ENCODE peak calls at places on chromosome 19, in five cellular contexts. L is H1, C is H9, U is trophoblast cell, Y is neuronal stem cell. M is an unnamed sample. For H3K27me3, the result is how much of the 10 kb centered on the place peaks cover.

GRCh38 chr19:46456930-46457329 is 14.4 kb downstream of the PNMA8A start:
- DNase-seq in Y (no peak), L (no peak), U (no peak), C (no peak), M (no peak)

GRCh38 chr19:2603320-2603719 is 99.2 kb downstream of the GNG7 start:
- DNase-seq in Y (no peak), C (peak), U (peak), L (no peak), M (no peak)

GRCh38 chr19:45884682-45885555 is 1.0 kb downstream of the IRF2BP1 start:
- DNase-seq in U (peak), C (peak), Y (no peak), L (no peak), M (no peak)

GRCh38 chr19:57280165-57280912 is at the start of gene ZNF460:
- DNase-seq in C (peak), L (peak), U (peak), Y (peak), M (peak)

GRCh38 chr19:48629599-48630288 is 7.4 kb downstream of the DBP start:
- DNase-seq in L (peak), Y (peak), U (peak), C (peak), M (peak)

GRCh38 chr19:35268546-35269424 is at the start of gene USF2:
- DNase-seq in U (peak), Y (peak), L (no peak), C (peak), M (peak)

GRCh38 chr19:55723491-55723890 is 14.7 kb downstream of the NLRP9 start:
- DNase-seq in Y (no peak), L (no peak), C (no peak), U (no peak), M (no peak)

GRCh38 chr19:56333506-56333905 is 18.9 kb upstream of the ZSCAN5A start:
- DNase-seq in L (peak), U (peak), Y (no peak), C (no peak), M (peak)

GRCh38 chr19:2291185-2291751 is 9.3 kb upstream of the PEAK3 start:
- DNase-seq in C (peak), L (peak), U (peak), Y (peak), M (no peak)

GRCh38 chr19:46033401-46033800 is 7.4 kb downstream of the IGFL4 start:
- DNase-seq in L (no peak), C (no peak), Y (no peak), U (no peak), M (no peak)

GRCh38 chr19:58522709-58523108 is 3.1 kb upstream of the ZBTB45 start:
- DNase-seq in C (peak), Y (no peak), U (no peak), L (no peak), M (no peak)

GRCh38 chr19:44696939-44697669 is 1.8 kb upstream of the CEACAM16 start:
- DNase-seq in Y (no peak), U (no peak), L (no peak), C (peak), M (no peak)

GRCh38 chr19:48940902-48941301 is 7.4 kb downstream of the DHDH start:
- DNase-seq in Y (no peak), L (no peak), C (no peak), U (no peak), M (no peak)

GRCh38 chr19:10975374-10976036 is 14.7 kb downstream of the SMARCA4 start:
- DNase-seq in U (peak), C (no peak), Y (no peak), L (no peak), M (peak)

GRCh38 chr19:42589792-42590191 is 4.9 kb downstream of the CEACAM8 start:
- DNase-seq in L (no peak), U (no peak), Y (no peak), C (no peak), M (no peak)

GRCh38 chr19:42596391-42597071 is 1.8 kb upstream of the CEACAM8 start:
- DNase-seq in L (peak), Y (peak), U (peak), C (peak), M (no peak)

GRCh38 chr19:42594617-42595489 is at the start of gene CEACAM8:
- DNase-seq in U (no peak), L (no peak), C (peak), Y (no peak), M (no peak)

DNA sequence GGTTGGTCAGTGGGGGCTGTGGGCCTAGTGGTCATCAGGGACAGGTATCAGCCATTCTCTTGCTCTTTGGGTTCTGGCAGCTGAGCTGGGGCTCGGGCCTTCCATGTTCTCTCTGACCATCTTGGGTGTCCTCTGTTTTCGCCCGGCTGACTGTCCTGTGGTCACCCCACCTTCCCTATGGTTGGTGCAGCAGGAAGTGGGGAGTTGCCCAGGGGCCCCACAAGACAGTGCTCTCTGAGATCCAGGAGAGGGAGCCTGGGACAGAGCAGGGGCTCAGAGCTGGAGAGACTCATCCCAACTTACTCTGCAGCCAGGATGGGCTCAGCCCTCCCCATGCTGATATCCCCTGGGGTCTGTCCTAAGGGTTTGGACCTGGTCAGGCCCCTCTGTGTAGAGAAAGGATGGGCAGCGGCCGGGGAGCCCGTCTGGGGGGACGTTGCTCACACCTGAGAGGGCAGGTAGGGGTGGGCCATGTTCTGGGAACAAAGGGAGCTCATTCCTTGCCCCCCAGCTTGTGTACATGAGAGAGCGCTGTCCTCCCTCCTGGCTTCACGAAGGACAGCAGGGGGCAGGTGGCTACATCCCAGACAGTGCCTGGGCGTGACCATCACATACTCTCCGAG is 937 bp upstream of the CEACAM8 start:
- DNase-seq in C (no peak), U (no peak), L (no peak), Y (no peak), M (no peak)
- H2BK12ac ChIP-seq in C (no peak), U (no peak), L (no peak), Y (no peak), M (no peak)

DNA sequence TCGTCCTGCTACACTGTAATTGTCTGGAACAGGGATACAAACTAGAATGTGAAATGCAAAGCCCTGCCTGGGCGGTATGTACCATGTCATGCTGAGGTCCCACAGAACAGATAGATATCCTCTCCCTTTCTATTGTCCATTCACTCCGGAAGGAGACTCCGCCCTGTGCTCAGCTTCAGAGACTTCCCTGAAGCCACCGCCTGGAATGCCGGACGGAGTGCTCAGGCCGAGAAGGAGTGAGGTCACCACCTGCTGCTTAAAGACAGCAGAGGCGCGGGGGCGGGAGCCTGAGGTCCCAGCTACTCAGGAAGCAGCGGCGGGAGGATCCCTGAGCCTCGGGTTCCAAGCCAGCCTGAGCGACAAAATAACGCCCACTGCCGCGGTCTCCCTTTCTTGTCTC is 890 bp upstream of the ZNF611 start:
- DNase-seq in C (peak), Y (peak), U (peak), L (peak), M (peak)
- H3K27me3 ChIP-seq in C (under half), Y (under half), U (under half), L (under half), M (under half)

GRCh38 chr19:37467608-37468090 is 405 bp upstream of the ZNF569 start:
- DNase-seq in L (no peak), Y (no peak), C (no peak), U (no peak), M (no peak)
- H2BK12ac ChIP-seq in L (no peak), Y (no peak), C (no peak), U (no peak), M (no peak)

GRCh38 chr19:6115992-6116391 is 5.7 kb upstream of the RFX2 start:
- DNase-seq in L (no peak), C (no peak), Y (no peak), U (no peak), M (no peak)

GRCh38 chr19:6117534-6117933 is 7.2 kb upstream of the RFX2 start:
- DNase-seq in L (no peak), U (no peak), Y (no peak), C (no peak), M (no peak)

GRCh38 chr19:6119031-6119430 is 8.7 kb upstream of the RFX2 start:
- DNase-seq in L (no peak), U (no peak), Y (no peak), C (no peak), M (no peak)

GRCh38 chr19:6118043-6118442 is 7.7 kb upstream of the RFX2 start:
- DNase-seq in C (no peak), U (no peak), Y (no peak), L (no peak), M (no peak)

GRCh38 chr19:6116749-6117430 is 6.6 kb upstream of the RFX2 start:
- DNase-seq in C (no peak), L (no peak), U (no peak), Y (no peak), M (no peak)
- H3K27me3 ChIP-seq in C (under half), L (under half), U (under half), Y (under half), M (under half)

GRCh38 chr19:31894451-31894850 is 451.0 kb upstream of the ZNF507 start:
- DNase-seq in U (no peak), L (no peak), Y (no peak), C (no peak), M (no peak)
- H2BK12ac ChIP-seq in U (no peak), L (no peak), Y (no peak), C (no peak), M (no peak)